ENCODE peak calls at places on chromosomes 3 and 15, in seven cellular contexts. Q, V, W, K, C, R and D are unnamed samples.

GRCh38 chr15:56341201-56341600 is 24.0 kb upstream of the TEX9 start:
- DNase-seq in Q (no peak), V (no peak), W (no peak), K (no peak), C (no peak), R (no peak), D (no peak)

GRCh38 chr3:34388836-34389235 is 590.4 kb downstream of the PDCD6IP start:
- DNase-seq in Q (no peak), V (no peak), W (no peak), K (no peak), C (no peak), R (no peak), D (no peak)

GRCh38 chr15:50049871-50050270 is 69.2 kb downstream of the ATP8B4 start:
- DNase-seq in Q (no peak), V (peak), W (no peak), K (no peak), C (peak), R (no peak), D (no peak)

GRCh38 chr3:177451940-177452484 is 254.7 kb upstream of the TBL1XR1 start:
- DNase-seq in Q (no peak), V (no peak), W (no peak), K (no peak), C (peak), R (no peak), D (no peak)

GRCh38 chr3:192481638-192482037 is 245.7 kb downstream of the FGF12 start:
- DNase-seq in Q (no peak), V (peak), W (no peak), K (no peak), C (peak), R (no peak), D (no peak)

GRCh38 chr3:165895919-165896318 is 58.7 kb upstream of the BCHE start:
- DNase-seq in Q (no peak), V (no peak), W (no peak), K (peak), C (no peak), R (no peak), D (no peak)

GRCh38 chr15:26873846-26874245 is 7.0 kb downstream of the GABRA5 start:
- DNase-seq in Q (no peak), V (no peak), W (no peak), K (no peak), C (peak), R (no peak), D (no peak)

GRCh38 chr15:85905626-85906025 is 110.9 kb upstream of the KLHL25 start:
- DNase-seq in Q (no peak), V (no peak), W (no peak), K (no peak), C (no peak), R (no peak), D (no peak)

GRCh38 chr3:52311567-52312119 is 4.5 kb upstream of the DNAH1 start:
- DNase-seq in Q (no peak), V (no peak), W (no peak), K (no peak), C (no peak), R (no peak), D (no peak)

GRCh38 chr3:120614765-120615164 is 18.6 kb downstream of the NDUFB4 start:
- DNase-seq in Q (no peak), V (no peak), W (no peak), K (no peak), C (no peak), R (no peak), D (no peak)

GRCh38 chr15:72599855-72600464 is 54.5 kb upstream of the GOLGA6B start:
- DNase-seq in Q (no peak), V (peak), W (peak), K (no peak), C (peak), R (no peak), D (no peak)

GRCh38 chr3:146218880-146219866 is 31.7 kb downstream of the PLSCR4 start:
- DNase-seq in Q (no peak), V (peak), W (peak), K (no peak), C (peak), R (peak), D (no peak)

GRCh38 chr3:180646187-180646790 is 33.0 kb downstream of the CCDC39 start:
- DNase-seq in Q (no peak), V (no peak), W (no peak), K (no peak), C (peak), R (no peak), D (no peak)

GRCh38 chr15:48866141-48866563 is 11.8 kb upstream of the EID1 start:
- DNase-seq in Q (no peak), V (no peak), W (no peak), K (no peak), C (peak), R (no peak), D (no peak)

GRCh38 chr3:112308151-112308911 is 14.3 kb upstream of the SLC9C1 start:
- DNase-seq in Q (no peak), V (peak), W (no peak), K (peak), C (peak), R (no peak), D (no peak)

GRCh38 chr3:141914311-141914710 is 37.9 kb downstream of the ATP1B3 start:
- DNase-seq in Q (no peak), V (no peak), W (no peak), K (no peak), C (no peak), R (no peak), D (no peak)

GRCh38 chr3:94643400-94643799 is 580.5 kb downstream of the NSUN3 start:
- DNase-seq in Q (no peak), V (no peak), W (no peak), K (peak), C (no peak), R (no peak), D (no peak)

GRCh38 chr3:143810866-143811265 is 37.4 kb downstream of the SLC9A9 start:
- DNase-seq in Q (no peak), V (no peak), W (no peak), K (no peak), C (no peak), R (no peak), D (no peak)

GRCh38 chr3:72177075-72178050 is 392.4 kb upstream of the PROK2 start:
- DNase-seq in Q (peak), V (no peak), W (no peak), K (no peak), C (peak), R (no peak), D (no peak)

GRCh38 chr3:137110392-137110996 is 152.7 kb downstream of the IL20RB start:
- DNase-seq in Q (no peak), V (no peak), W (no peak), K (no peak), C (peak), R (no peak), D (no peak)

GRCh38 chr3:136038668-136039067 is 73.1 kb downstream of the PPP2R3A start:
- DNase-seq in Q (no peak), V (no peak), W (no peak), K (no peak), C (no peak), R (no peak), D (no peak)